ENCODE peak calls at places on chromosomes 16 and 17, in eight cellular contexts. W is foreskin fibroblast, X is AG04450, Q is fibroblast of pulmonary artery, Z is body of pancreas, H is esophagus squamous epithelium, M is pancreas, C is tibial nerve. S is an unnamed sample.

GRCh38 chr17:603405-604193 is 111.0 kb downstream of the VPS53 start:
- DNase-seq in C (no peak), Q (no peak), X (no peak), Z (no peak), H (no peak), M (no peak), W (peak; percentile 15), S (peak; percentile 52)

GRCh38 chr16:64711026-64711425 is 410.8 kb downstream of the CDH11 start:
- DNase-seq in H (no peak), M (no peak), C (no peak), W (no peak), Z (no peak), X (no peak), Q (peak; percentile 39), S (peak; percentile 67)

GRCh38 chr16:83952940-83953795 is at the start of gene OSGIN1:
- DNase-seq in Z (peak; percentile 95), X (peak; percentile 83), W (peak; percentile 98), H (peak; percentile 63), Q (peak; percentile 96), M (peak; percentile 91), C (peak; percentile 93), S (peak; percentile 95)

GRCh38 chr17:21530311-21530710 is 154.2 kb downstream of the KCNJ12 start:
- DNase-seq in X (no peak), C (no peak), M (no peak), Q (no peak), W (no peak), H (no peak), Z (no peak), S (peak; percentile 15)

GRCh38 chr17:64658931-64659330 is 3.2 kb downstream of the SMURF2 start:
- DNase-seq in M (no peak), W (peak; percentile 72), Z (no peak), H (no peak), C (no peak), Q (peak; percentile 76), X (no peak), S (peak; percentile 83)

GRCh38 chr16:11597268-11597690 is 10.6 kb upstream of the LITAF start:
- DNase-seq in Q (no peak), H (no peak), Z (peak; percentile 21), C (no peak), M (peak; percentile 30), W (peak; percentile 55), X (no peak), S (no peak)

GRCh38 chr16:75139498-75139897 is 8.8 kb upstream of the ZFP1 start:
- DNase-seq in H (no peak), W (no peak), Z (no peak), X (no peak), M (no peak), Q (no peak), C (no peak), S (no peak)

GRCh38 chr17:77499699-77500435 is 359.1 kb downstream of the SEC14L1 start:
- DNase-seq in Z (no peak), Q (no peak), W (no peak), H (no peak), X (no peak), M (no peak), C (no peak), S (no peak)

GRCh38 chr17:13525876-13526275 is 75.9 kb downstream of the HS3ST3A1 start:
- DNase-seq in Q (no peak), C (no peak), H (no peak), Z (no peak), M (no peak), W (no peak), X (no peak), S (no peak)

GRCh38 chr16:67269766-67270165 is 9.6 kb upstream of the PLEKHG4 start:
- DNase-seq in W (peak; percentile 44), M (no peak), Q (peak; percentile 42), X (no peak), Z (no peak), H (no peak), C (no peak), S (peak; percentile 84)

GRCh38 chr16:66832661-66833305 is 2.0 kb upstream of the NAE1 start:
- DNase-seq in W (peak; percentile 62), Z (no peak), M (no peak), Q (no peak), X (no peak), C (no peak), H (no peak), S (peak; percentile 21)

GRCh38 chr17:76270127-76270592 is 5.0 kb downstream of the UBALD2 start:
- DNase-seq in M (peak; percentile 59), C (no peak), H (no peak), Z (no peak), W (no peak), X (no peak), Q (no peak), S (no peak)

GRCh38 chr17:76266244-76266938 is 1.2 kb downstream of the UBALD2 start:
- DNase-seq in W (peak; percentile 54), M (no peak), Q (peak; percentile 40), X (no peak), Z (no peak), C (no peak), H (no peak), S (peak; percentile 46)

GRCh38 chr17:76268991-76269981 is 4.1 kb downstream of the UBALD2 start:
- DNase-seq in W (no peak), Q (no peak), Z (no peak), C (no peak), M (no peak), X (no peak), H (no peak), S (no peak)

GRCh38 chr17:76267051-76267576 is 2.0 kb downstream of the UBALD2 start:
- DNase-seq in H (no peak), W (no peak), M (no peak), X (no peak), C (no peak), Q (no peak), Z (no peak), S (no peak)

DNA sequence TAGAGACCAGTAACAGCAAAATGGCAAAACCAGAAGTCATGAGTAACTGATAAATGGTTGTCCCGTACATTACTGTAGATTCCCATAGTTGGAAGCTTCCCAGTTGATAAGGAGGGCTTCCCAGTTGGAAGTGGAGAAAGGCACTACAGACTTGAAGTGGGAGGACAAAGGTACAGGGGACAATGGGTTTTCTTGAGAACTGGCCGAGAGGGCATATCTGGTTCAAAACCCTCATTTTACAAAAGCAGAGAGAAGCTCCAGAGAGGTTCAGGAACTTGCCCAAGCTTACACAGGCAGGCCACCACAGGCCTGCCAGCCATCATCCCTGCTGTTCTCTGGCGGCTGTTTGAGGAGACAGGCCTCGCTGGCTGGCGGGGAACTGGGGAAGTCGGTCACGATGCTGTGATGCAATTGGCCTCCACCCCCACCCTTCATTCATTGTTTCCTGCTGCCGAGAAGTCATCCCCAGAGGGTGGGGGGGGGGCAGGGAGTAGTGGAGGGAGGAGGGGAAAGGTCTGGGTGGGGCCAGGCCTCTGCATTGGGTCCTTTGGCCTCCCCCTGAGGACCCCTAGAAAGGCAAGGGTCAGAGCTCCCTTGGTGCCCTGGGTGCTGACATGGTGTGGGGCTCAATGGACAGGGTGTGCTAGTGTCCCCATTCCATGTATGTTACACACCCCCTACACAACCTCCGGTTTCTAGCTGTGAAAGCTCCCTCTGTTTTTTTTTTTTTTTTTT is 3.0 kb downstream of the UBALD2 start:
- DNase-seq in Z (no peak), Q (peak; percentile 90), C (peak; percentile 70), W (peak; percentile 91), H (no peak), X (no peak), M (peak; percentile 71), S (peak; percentile 83)
- H3K4me3 ChIP-seq in Z (no peak overlapping the region), Q (peak overlapping the region; percentile 18), C (no peak overlapping the region), W (no peak overlapping the region), H (peak overlapping the region; percentile 20), X (no peak overlapping the region), M (no peak overlapping the region), S (no peak overlapping the region)

DNA sequence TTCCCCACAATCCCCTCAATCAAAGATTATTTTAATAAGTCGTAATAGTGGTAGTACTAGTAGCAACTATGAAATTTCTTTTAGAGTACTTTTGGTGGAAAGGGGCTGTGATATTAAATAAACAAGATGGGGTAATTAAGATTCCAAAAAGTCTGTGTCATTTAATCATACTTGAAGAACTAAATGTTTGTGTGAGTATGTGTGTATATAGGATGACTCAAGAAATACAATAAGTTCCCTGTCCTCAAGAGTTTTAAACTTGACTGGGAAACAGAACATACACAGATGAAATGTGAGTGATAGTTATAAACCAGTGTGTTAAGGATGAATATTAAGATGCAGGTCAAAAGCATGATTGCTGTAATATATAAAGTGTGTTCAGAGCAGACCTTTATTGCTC is 2.3 kb downstream of the ALDH3A2 start:
- DNase-seq in X (no peak), Z (no peak), W (peak; percentile 39), C (no peak), M (no peak), H (no peak), Q (no peak), S (no peak)
- H3K4me3 ChIP-seq in X (no peak overlapping the region), Z (no peak overlapping the region), W (peak overlapping the region; percentile 18), C (no peak overlapping the region), M (no peak overlapping the region), H (peak overlapping the region; percentile 95), Q (no peak overlapping the region), S (no peak overlapping the region)

DNA sequence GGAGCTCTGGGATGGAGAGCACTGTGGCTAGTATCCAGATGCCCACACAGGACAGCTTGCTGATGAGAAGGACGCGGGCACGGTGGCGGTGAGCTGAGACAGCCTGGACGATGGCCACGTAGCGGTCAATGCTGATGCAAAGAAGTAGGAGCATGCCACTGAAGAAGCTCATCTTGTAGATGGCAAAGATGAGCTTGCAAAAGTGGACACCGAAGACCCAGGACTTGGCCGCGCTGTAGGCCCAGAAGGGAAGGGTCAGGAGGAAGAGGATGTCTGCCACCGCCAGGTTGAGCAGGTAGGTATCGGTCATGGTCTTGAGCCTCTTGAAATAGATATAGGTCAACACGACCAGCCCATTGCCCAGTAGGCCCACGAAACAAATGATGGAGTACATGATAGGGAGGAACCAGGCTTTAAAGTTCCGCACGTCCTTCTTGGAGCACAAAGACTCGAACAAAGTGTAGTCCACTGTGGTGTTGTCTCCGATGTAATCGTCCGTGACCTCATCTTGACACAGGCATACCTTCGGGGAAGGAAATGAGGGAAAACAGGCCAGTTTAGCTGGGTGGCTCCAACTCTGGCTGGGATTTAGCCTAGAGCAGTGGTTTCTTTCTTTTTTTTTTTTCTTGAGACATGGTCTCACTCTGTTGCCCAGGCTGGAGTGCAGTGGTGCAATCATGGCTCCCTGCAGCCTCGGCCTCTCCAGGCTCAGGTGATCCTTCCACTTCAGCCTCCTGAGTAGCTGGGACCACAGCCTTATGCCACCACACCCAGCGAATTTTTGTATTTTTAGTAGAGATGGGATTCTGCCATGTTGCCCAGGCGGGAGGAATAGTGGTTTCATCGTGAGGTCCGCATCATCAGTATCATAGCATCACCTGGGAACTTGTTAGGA is 9.7 kb downstream of the CCR7 start:
- DNase-seq in X (no peak), C (no peak), M (peak; percentile 41), Z (no peak), W (no peak), H (no peak), Q (no peak), S (no peak)
- H3K4me3 ChIP-seq in X (no peak overlapping the region), C (no peak overlapping the region), M (no peak overlapping the region), Z (no peak overlapping the region), W (no peak overlapping the region), H (no peak overlapping the region), Q (no peak overlapping the region), S (no peak overlapping the region)

DNA sequence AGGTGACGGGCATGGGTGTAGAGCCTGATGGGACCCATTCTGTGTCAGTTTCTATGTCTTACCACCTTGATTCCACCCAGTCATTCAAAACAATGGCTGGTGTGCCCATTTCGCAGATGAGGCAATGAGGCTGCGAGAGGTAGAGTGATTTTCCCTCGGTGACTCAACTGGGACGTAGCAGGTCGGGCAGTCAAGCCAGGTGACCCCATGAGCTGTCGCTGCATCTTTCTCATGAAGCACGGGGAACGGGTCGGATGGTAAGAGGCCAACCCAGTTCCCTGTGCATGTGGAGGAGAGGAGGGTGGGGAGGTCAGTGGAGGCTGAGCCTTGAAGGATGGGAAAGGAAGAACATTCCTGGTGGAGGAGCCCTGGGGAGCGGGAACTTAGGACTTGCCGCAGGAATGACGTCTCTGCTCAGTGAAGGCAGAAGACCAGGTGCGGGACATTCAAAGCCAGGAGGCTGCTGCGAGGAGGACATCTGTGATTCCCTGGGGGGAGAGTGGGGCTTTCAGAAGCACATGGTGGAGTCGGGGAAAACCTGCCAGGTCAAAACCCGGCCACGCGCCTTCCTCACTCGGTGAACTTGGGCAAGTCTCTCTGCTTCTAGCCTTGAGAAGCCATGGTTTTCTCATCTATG is 1.1 kb downstream of the IL21R start:
- DNase-seq in C (no peak), Q (no peak), H (no peak), X (no peak), Z (no peak), M (no peak), W (no peak), S (no peak)
- H3K4me3 ChIP-seq in C (no peak overlapping the region), Q (no peak overlapping the region), H (no peak overlapping the region), X (no peak overlapping the region), Z (no peak overlapping the region), M (no peak overlapping the region), W (no peak overlapping the region), S (no peak overlapping the region)

S was measured in fibroblast of the aortic adventitia.